ENCODE peak calls at places on chromosome 12, in four cellular contexts. U is GM06990, B is epithelial cell of prostate, J is A549. R is an unnamed sample.

GRCh38 chr12:18567787-18568186 is 170.0 kb downstream of the PLCZ1 start:
- DNase-seq in J (no peak), B (no peak), U (no peak), R (no peak)

GRCh38 chr12:20369164-20370000 is 1.0 kb downstream of the PDE3A start:
- DNase-seq in B (no peak), J (peak; percentile 21), U (peak; percentile 9), R (peak; percentile 70)

GRCh38 chr12:3646561-3647241 is 106.2 kb downstream of the CRACR2A start:
- DNase-seq in J (no peak), B (no peak), U (no peak), R (no peak)

GRCh38 chr12:130868412-130868811 is 3.5 kb upstream of the RAN start:
- DNase-seq in B (no peak), J (no peak), U (no peak), R (no peak)

GRCh38 chr12:124369901-124370378 is 75.0 kb downstream of the RFLNA start:
- DNase-seq in J (no peak), B (no peak), U (no peak), R (no peak)

GRCh38 chr12:109581856-109582255 is 8.3 kb downstream of the MVK start:
- DNase-seq in B (peak; percentile 58), J (no peak), U (no peak), R (no peak)

GRCh38 chr12:110007874-110008273 is 8.6 kb downstream of the ANKRD13A start:
- DNase-seq in U (no peak), J (no peak), B (no peak), R (no peak)

GRCh38 chr12:3698218-3698974 is 54.5 kb downstream of the CRACR2A start:
- DNase-seq in J (no peak), U (no peak), B (peak; percentile 31), R (no peak)

GRCh38 chr12:119666900-119667576 is 895 bp upstream of the PRKAB1 start:
- DNase-seq in U (peak; percentile 63), B (no peak), J (no peak), R (peak; percentile 26)

GRCh38 chr12:122394626-122395194 is 27.8 kb downstream of the CLIP1 start:
- DNase-seq in J (no peak), B (no peak), U (no peak), R (no peak)

GRCh38 chr12:95591731-95592130 is 40.5 kb upstream of the USP44 start:
- DNase-seq in U (no peak), B (no peak), J (no peak), R (no peak)

GRCh38 chr12:47797432-47797831 is 22.3 kb downstream of the HDAC7 start:
- DNase-seq in U (no peak), J (no peak), B (no peak), R (peak; percentile 61)

GRCh38 chr12:64352181-64352580 is 38.4 kb downstream of the C12orf56 start:
- DNase-seq in J (no peak), U (no peak), B (no peak), R (no peak)

GRCh38 chr12:82468563-82468962 is 110.2 kb downstream of the METTL25 start:
- DNase-seq in B (no peak), U (no peak), J (no peak), R (no peak)

GRCh38 chr12:977163-977562 is 13.9 kb upstream of the ERC1 start:
- DNase-seq in J (no peak), B (no peak), U (no peak), R (no peak)

R was measured in HuH-7.